ENCODE peak calls at places on chromosomes 4 and X, in six cellular contexts. A is LoVo; R is stimulated activated CD8-positive, alpha-beta memory T cell treated with anti-CD3 and anti-CD28 coated beads, Interleukin-7, amount 100 ng/mL, for 1 hour; P is mesendoderm; V is activated CD4-positive, alpha-beta T cell treated with anti-CD3 and anti-CD28 coated beads, Interleukin-2, amount 50 U/mL, for 4 hours; J is NCI-H345. L is an unnamed sample.

GRCh38 chr4:182111586-182111985 is 131.6 kb upstream of the TENM3 start:
- DNase-seq in P (peak), A (no peak), R (no peak), V (no peak), J (no peak), L (no peak)

GRCh38 chr4:177051473-177052060 is 258.1 kb upstream of the NEIL3 start:
- DNase-seq in J (no peak), P (peak), V (no peak), A (no peak), R (no peak), L (peak)

GRCh38 chrX:112863850-112864249 is 23.2 kb upstream of the AMOT start:
- DNase-seq in J (no peak), V (no peak), P (no peak), R (no peak), A (no peak), L (no peak)

GRCh38 chrX:96407501-96407900 is 277.1 kb upstream of the DIAPH2 start:
- DNase-seq in J (no peak), R (no peak), A (peak), P (no peak), V (no peak), L (peak)

GRCh38 chr4:56979674-56980073 is 978 bp downstream of the POLR2B start:
- DNase-seq in P (peak), J (no peak), R (no peak), A (peak), V (peak), L (peak)

GRCh38 chr4:61152433-61152832 is 47.7 kb upstream of the ADGRL3 start:
- DNase-seq in V (no peak), J (no peak), R (no peak), A (no peak), P (peak), L (no peak)

GRCh38 chr4:6806924-6807676 is 24.6 kb downstream of the KIAA0232 start:
- DNase-seq in J (no peak), A (no peak), R (no peak), P (no peak), V (no peak), L (no peak)

GRCh38 chr4:140799686-140800225 is 43.6 kb upstream of the TBC1D9 start:
- DNase-seq in P (peak), A (no peak), R (no peak), J (no peak), V (no peak), L (no peak)

GRCh38 chrX:340641-341423 is 22.2 kb upstream of the GTPBP6 start:
- DNase-seq in R (no peak), J (no peak), P (no peak), V (no peak), A (no peak), L (no peak)

GRCh38 chr4:25423548-25423947 is 46.5 kb downstream of the ANAPC4 start:
- DNase-seq in J (no peak), V (no peak), P (no peak), A (no peak), R (no peak), L (no peak)

GRCh38 chr4:176054942-176055341 is 10.7 kb upstream of the WDR17 start:
- DNase-seq in V (no peak), J (no peak), A (no peak), P (peak), R (no peak), L (no peak)

GRCh38 chrX:8424941-8425340 is 39.7 kb upstream of the VCX3B start:
- DNase-seq in V (no peak), R (no peak), P (no peak), J (peak), A (no peak), L (no peak)

GRCh38 chrX:20373063-20373462 is 106.4 kb upstream of the RPS6KA3 start:
- DNase-seq in J (no peak), A (no peak), V (no peak), P (no peak), R (no peak), L (no peak)

GRCh38 chrX:21963736-21964135 is 23.2 kb downstream of the SMS start:
- DNase-seq in J (no peak), R (no peak), A (no peak), P (no peak), V (no peak), L (no peak)

GRCh38 chr4:112982677-112983076 is 66.8 kb upstream of the ANK2 start:
- DNase-seq in P (no peak), J (no peak), R (no peak), A (no peak), V (no peak), L (no peak)

GRCh38 chr4:75168548-75168947 is 235.6 kb downstream of the PARM1 start:
- DNase-seq in P (no peak), V (no peak), J (no peak), A (no peak), R (no peak), L (no peak)

GRCh38 chr4:38930199-38930598 is 62.6 kb downstream of the FAM114A1 start:
- DNase-seq in A (no peak), P (no peak), R (no peak), J (peak), V (no peak), L (no peak)

GRCh38 chr4:48742412-48742811 is 37.7 kb downstream of the FRYL start:
- DNase-seq in V (no peak), J (no peak), P (no peak), A (no peak), R (no peak), L (no peak)

GRCh38 chrX:100407784-100408642 is 2.1 kb downstream of the PCDH19 start:
- DNase-seq in J (no peak), V (no peak), A (no peak), R (no peak), P (no peak), L (no peak)

GRCh38 chrX:49278081-49278480 is 8.5 kb downstream of the PPP1R3F start:
- DNase-seq in J (no peak), R (no peak), A (no peak), V (no peak), P (no peak), L (no peak)

GRCh38 chrX:12758291-12758690 is 32.9 kb upstream of the PRPS2 start:
- DNase-seq in J (no peak), P (no peak), V (no peak), R (no peak), A (no peak), L (no peak)

GRCh38 chr4:44257461-44257860 is 191.1 kb downstream of the KCTD8 start:
- DNase-seq in J (no peak), A (no peak), V (no peak), R (no peak), P (peak), L (no peak)

GRCh38 chr4:28360681-28361080 is 1500.0 kb downstream of the STIM2 start:
- DNase-seq in P (no peak), A (no peak), R (no peak), V (no peak), J (no peak), L (no peak)

GRCh38 chr4:77617203-77617602 is 11.6 kb downstream of the CXCL13 start:
- DNase-seq in P (peak), J (no peak), V (no peak), R (no peak), A (peak), L (peak)

GRCh38 chrX:41381685-41382084 is 47.7 kb downstream of the DDX3X start:
- DNase-seq in A (peak), R (no peak), V (no peak), P (peak), J (no peak), L (peak)

GRCh38 chr4:38091636-38092035 is 131.4 kb downstream of the PTTG2 start:
- DNase-seq in V (no peak), R (no peak), A (no peak), J (no peak), P (no peak), L (no peak)

GRCh38 chr4:17875402-17876070 is 64.8 kb downstream of the NCAPG start:
- DNase-seq in V (no peak), R (no peak), A (no peak), J (no peak), P (no peak), L (no peak)

GRCh38 chrX:41153453-41153852 is 68.2 kb downstream of the USP9X start:
- DNase-seq in A (no peak), J (no peak), P (peak), V (no peak), R (no peak), L (no peak)

GRCh38 chr4:69156913-69157312 is 57.6 kb downstream of the UGT2B11 start:
- DNase-seq in P (peak), R (no peak), A (peak), J (no peak), V (no peak), L (peak)

L was measured in PC-3.